ENCODE peak calls at places on chromosomes 4 and X, in five cellular contexts. P is PC-3, C is GM23248, D is hepatocyte, L is OCI-LY7. A is an unnamed sample.

GRCh38 chr4:102441978-102442890 is 58.9 kb upstream of the NFKB1 start:
- DNase-seq in C (no peak), P (no peak), D (peak), L (no peak), A (no peak)

GRCh38 chrX:13151806-13152510 is 107.5 kb upstream of the FAM9C start:
- DNase-seq in L (no peak), P (no peak), D (peak), C (peak), A (no peak)

GRCh38 chr4:1365271-1366178 is 18.5 kb downstream of the UVSSA start:
- DNase-seq in L (no peak), C (no peak), P (no peak), D (no peak), A (no peak)

GRCh38 chr4:117135634-117136354 is 50.4 kb upstream of the TRAM1L1 start:
- DNase-seq in D (no peak), C (no peak), L (no peak), P (peak), A (no peak)

GRCh38 chrX:39301041-39301440 is 499.8 kb downstream of the MID1IP1 start:
- DNase-seq in C (no peak), D (no peak), L (no peak), P (no peak), A (no peak)

GRCh38 chr4:581181-581580 is 5.1 kb upstream of the TMEM271 start:
- DNase-seq in L (no peak), C (no peak), P (no peak), D (no peak), A (no peak)

GRCh38 chr4:41095192-41095872 is 119.0 kb downstream of the APBB2 start:
- DNase-seq in L (no peak), C (no peak), D (no peak), P (no peak), A (no peak)

GRCh38 chr4:6781113-6781512 is 1.4 kb upstream of the KIAA0232 start:
- DNase-seq in C (no peak), D (no peak), L (no peak), P (no peak), A (no peak)

GRCh38 chrX:150664290-150664689 is 28.9 kb upstream of the MTMR1 start:
- DNase-seq in P (no peak), D (no peak), C (no peak), L (no peak), A (no peak)

GRCh38 chr4:152515678-152516077 is 20.2 kb downstream of the FBXW7 start:
- DNase-seq in C (peak), P (peak), D (no peak), L (no peak), A (no peak)

GRCh38 chrX:147981038-147981752 is at the start of gene FMR1NB:
- DNase-seq in D (no peak), C (no peak), L (no peak), P (no peak), A (no peak)

GRCh38 chrX:28205905-28206304 is 224.7 kb upstream of the DCAF8L1 start:
- DNase-seq in P (no peak), C (no peak), L (no peak), D (no peak), A (no peak)

GRCh38 chrX:130120746-130121504 is 10.6 kb upstream of the ELF4 start:
- DNase-seq in D (peak), C (peak), L (peak), P (peak), A (no peak)

GRCh38 chr4:1541449-1542225 is 135.4 kb upstream of the NKX1-1 start:
- DNase-seq in D (no peak), P (peak), C (no peak), L (no peak), A (no peak)

GRCh38 chr4:12852338-12853307 is 631.5 kb downstream of the RAB28 start:
- DNase-seq in C (peak), L (peak), P (peak), D (peak), A (peak)

GRCh38 chr4:8199594-8200301 is 658 bp downstream of the SH3TC1 start:
- DNase-seq in C (no peak), L (no peak), D (peak), P (no peak), A (no peak)

GRCh38 chr4:3059896-3060295 is 14.4 kb downstream of the HTT-AS start:
- DNase-seq in C (no peak), P (no peak), L (no peak), D (no peak), A (no peak)

GRCh38 chr4:3054169-3054759 is 20.1 kb downstream of the HTT-AS start:
- DNase-seq in D (no peak), C (no peak), L (peak), P (no peak), A (peak)

GRCh38 chr4:3062466-3062865 is 11.9 kb downstream of the HTT-AS start:
- DNase-seq in L (no peak), D (no peak), C (no peak), P (no peak), A (no peak)

GRCh38 chr4:3059090-3059428 is 15.3 kb downstream of the HTT-AS start:
- DNase-seq in L (no peak), C (no peak), D (no peak), P (no peak), A (no peak)
- TF ChIP-seq EZH2phosphoT487 in L (no peak), C (no peak), D (no peak), P (no peak), A (no peak)

GRCh38 chr4:16573744-16574143 is 324.7 kb downstream of the LDB2 start:
- DNase-seq in L (no peak), D (no peak), P (peak), C (peak), A (no peak)
- TF ChIP-seq EZH2phosphoT487 in L (no peak), D (no peak), P (no peak), C (no peak), A (no peak)

GRCh38 chr4:24369630-24370029 is 214.7 kb downstream of the DHX15 start:
- DNase-seq in D (no peak), L (no peak), C (no peak), P (no peak), A (no peak)

GRCh38 chr4:24368801-24369200 is 215.6 kb downstream of the DHX15 start:
- DNase-seq in L (no peak), C (no peak), D (no peak), P (no peak), A (no peak)

GRCh38 chr4:24372915-24373314 is 211.4 kb downstream of the DHX15 start:
- DNase-seq in D (no peak), C (no peak), P (no peak), L (no peak), A (no peak)

GRCh38 chr4:24372341-24372740 is 212.0 kb downstream of the DHX15 start:
- DNase-seq in D (no peak), C (no peak), L (no peak), P (no peak), A (no peak)

DNA sequence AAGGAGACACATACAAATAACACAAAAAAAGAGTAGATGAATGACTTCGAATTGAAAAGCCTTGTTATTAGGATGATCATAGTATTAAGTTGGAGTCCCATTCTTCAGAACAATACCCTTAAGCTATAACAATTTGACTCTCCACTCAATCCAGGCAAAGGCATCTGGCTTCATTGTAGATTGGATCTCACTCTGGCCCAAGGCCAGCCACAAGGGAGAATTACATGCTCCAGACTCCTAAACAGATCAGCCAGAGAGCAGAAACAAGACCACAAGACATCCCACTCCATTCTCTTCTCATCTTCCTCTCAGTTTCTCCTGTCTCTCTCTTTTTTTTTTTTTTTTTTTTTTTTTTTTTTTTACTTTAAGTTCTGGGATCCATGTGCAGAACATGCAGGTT is 213.9 kb downstream of the DHX15 start:
- DNase-seq in L (no peak), C (no peak), P (no peak), D (no peak), A (no peak)
- TF ChIP-seq EZH2phosphoT487 in L (no peak), C (no peak), P (no peak), D (no peak), A (no peak)

DNA sequence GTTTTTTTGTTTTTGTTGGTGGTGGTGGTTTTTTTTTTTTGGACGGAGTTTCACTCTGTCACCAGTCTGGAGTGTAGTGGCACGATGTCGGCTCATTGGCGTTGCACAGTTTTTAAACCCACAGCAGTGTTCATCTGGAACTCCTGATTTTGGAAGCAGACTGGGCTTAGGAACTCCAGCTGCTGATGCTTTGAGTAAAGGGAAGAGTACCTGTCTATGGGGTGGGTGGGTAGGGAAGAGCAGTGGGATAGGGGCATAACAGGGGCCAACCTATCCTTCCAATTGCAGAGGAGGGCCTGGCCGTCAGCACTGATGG is 2.0 kb downstream of the CD99 start:
- DNase-seq in L (no peak), C (peak), D (no peak), P (no peak), A (no peak)
- TF ChIP-seq EZH2phosphoT487 in L (no peak), C (no peak), D (no peak), P (no peak), A (no peak)

GRCh38 chr4:107562306-107562705 is 157.7 kb downstream of the PAPSS1 start:
- DNase-seq in D (no peak), P (no peak), C (no peak), L (no peak), A (no peak)

GRCh38 chr4:107561481-107561880 is 158.6 kb downstream of the PAPSS1 start:
- DNase-seq in L (no peak), P (no peak), C (no peak), D (no peak), A (no peak)

GRCh38 chr4:107559653-107560052 is 160.4 kb downstream of the PAPSS1 start:
- DNase-seq in D (no peak), C (no peak), L (no peak), P (no peak), A (no peak)

DNA sequence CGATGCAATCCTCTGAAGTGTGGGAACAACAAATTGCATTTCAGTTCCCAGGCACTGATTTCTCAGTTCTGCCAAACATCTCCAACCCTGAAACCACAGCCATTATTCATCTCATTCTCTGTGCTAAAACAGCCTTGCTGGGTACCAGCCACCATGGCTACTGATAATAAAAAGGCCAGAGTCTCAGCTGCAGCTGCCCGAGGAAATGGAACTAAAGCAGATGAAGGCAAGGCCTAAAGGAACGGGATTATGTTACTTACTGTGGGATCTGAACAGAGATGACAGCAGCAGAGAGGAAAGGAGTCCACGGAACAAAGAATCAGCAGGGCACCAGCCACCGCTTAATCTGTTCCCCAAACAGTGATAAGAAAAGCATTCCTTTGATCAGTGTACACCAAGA is 155.7 kb downstream of the PAPSS1 start:
- DNase-seq in L (no peak), D (no peak), C (peak), P (no peak), A (no peak)
- TF ChIP-seq EZH2phosphoT487 in L (no peak), D (no peak), C (no peak), P (no peak), A (no peak)

A was measured in HCT116.